ENCODE peak calls at places on chromosomes 11 and 22, in nine cellular contexts. One of them, this sample, is unnamed. For H3K4me1, the result is how much of the 10 kb centered on the place peaks cover.

GRCh38 chr11:62122076-62122475 is 1.7 kb upstream of the INCENP start:
- DNase-seq in stomach: no peak
- DNase-seq in sigmoid colon: no peak
- DNase-seq in IMR-90: no peak
- DNase-seq in right lobe of liver: no peak
- DNase-seq in Peyer's patch: no peak
- DNase-seq in esophagus squamous epithelium: no peak
- DNase-seq in uterus: no peak
- DNase-seq in tibial nerve: no peak
- DNase-seq in this sample: no peak

GRCh38 chr11:116510166-116510565 is 262.6 kb downstream of the BUD13 start:
- DNase-seq in stomach: no peak
- DNase-seq in sigmoid colon: no peak
- DNase-seq in IMR-90: no peak
- DNase-seq in right lobe of liver: no peak
- DNase-seq in Peyer's patch: no peak
- DNase-seq in esophagus squamous epithelium: no peak
- DNase-seq in uterus: no peak
- DNase-seq in tibial nerve: no peak
- DNase-seq in this sample: no peak

GRCh38 chr11:12120031-12121008 is 9.9 kb downstream of the MICAL2 start:
- DNase-seq in stomach: no peak
- DNase-seq in sigmoid colon: no peak
- DNase-seq in IMR-90: peak
- DNase-seq in right lobe of liver: no peak
- DNase-seq in Peyer's patch: no peak
- DNase-seq in esophagus squamous epithelium: no peak
- DNase-seq in uterus: no peak
- DNase-seq in tibial nerve: no peak
- DNase-seq in this sample: no peak

GRCh38 chr22:43845981-43846380 is 16.3 kb downstream of the SULT4A1 start:
- DNase-seq in stomach: no peak
- DNase-seq in sigmoid colon: no peak
- DNase-seq in IMR-90: no peak
- DNase-seq in right lobe of liver: peak
- DNase-seq in Peyer's patch: peak
- DNase-seq in esophagus squamous epithelium: no peak
- DNase-seq in uterus: no peak
- DNase-seq in tibial nerve: no peak
- DNase-seq in this sample: no peak

GRCh38 chr11:28743101-28743550 is 634.9 kb downstream of the METTL15 start:
- DNase-seq in stomach: no peak
- DNase-seq in sigmoid colon: no peak
- DNase-seq in IMR-90: peak
- DNase-seq in right lobe of liver: no peak
- DNase-seq in Peyer's patch: no peak
- DNase-seq in esophagus squamous epithelium: no peak
- DNase-seq in uterus: no peak
- DNase-seq in tibial nerve: no peak
- DNase-seq in this sample: no peak

GRCh38 chr11:90500922-90501568 is 278.2 kb upstream of the CHORDC1 start:
- DNase-seq in stomach: no peak
- DNase-seq in sigmoid colon: no peak
- DNase-seq in IMR-90: no peak
- DNase-seq in right lobe of liver: no peak
- DNase-seq in Peyer's patch: no peak
- DNase-seq in esophagus squamous epithelium: no peak
- DNase-seq in uterus: no peak
- DNase-seq in tibial nerve: no peak
- DNase-seq in this sample: no peak

GRCh38 chr22:42959472-42960145 is 55.3 kb downstream of the PACSIN2 start:
- DNase-seq in stomach: peak
- DNase-seq in sigmoid colon: peak
- DNase-seq in IMR-90: peak
- DNase-seq in right lobe of liver: peak
- DNase-seq in Peyer's patch: no peak
- DNase-seq in esophagus squamous epithelium: no peak
- DNase-seq in uterus: no peak
- DNase-seq in tibial nerve: peak
- DNase-seq in this sample: peak

GRCh38 chr11:82462588-82462987 is 271.1 kb downstream of the FAM181B start:
- DNase-seq in stomach: no peak
- DNase-seq in sigmoid colon: no peak
- DNase-seq in IMR-90: no peak
- DNase-seq in right lobe of liver: no peak
- DNase-seq in Peyer's patch: no peak
- DNase-seq in esophagus squamous epithelium: no peak
- DNase-seq in uterus: no peak
- DNase-seq in tibial nerve: no peak
- DNase-seq in this sample: no peak

GRCh38 chr22:33510429-33510904 is 409.8 kb downstream of the LARGE1 start:
- DNase-seq in stomach: no peak
- DNase-seq in sigmoid colon: no peak
- DNase-seq in IMR-90: no peak
- DNase-seq in right lobe of liver: no peak
- DNase-seq in Peyer's patch: no peak
- DNase-seq in esophagus squamous epithelium: no peak
- DNase-seq in uterus: no peak
- DNase-seq in tibial nerve: no peak
- DNase-seq in this sample: no peak

GRCh38 chr11:16195659-16196058 is 160.7 kb downstream of the SOX6 start:
- DNase-seq in stomach: no peak
- DNase-seq in sigmoid colon: no peak
- DNase-seq in IMR-90: peak
- DNase-seq in right lobe of liver: no peak
- DNase-seq in Peyer's patch: no peak
- DNase-seq in esophagus squamous epithelium: no peak
- DNase-seq in uterus: no peak
- DNase-seq in tibial nerve: no peak
- DNase-seq in this sample: no peak

GRCh38 chr11:119729581-119730346 is 764 bp upstream of the NECTIN1 start:
- DNase-seq in stomach: peak
- DNase-seq in sigmoid colon: peak
- DNase-seq in IMR-90: peak
- DNase-seq in right lobe of liver: peak
- DNase-seq in Peyer's patch: peak
- DNase-seq in esophagus squamous epithelium: no peak
- DNase-seq in uterus: peak
- DNase-seq in tibial nerve: peak
- DNase-seq in this sample: peak
- TF ChIP-seq POLR2A in stomach: no peak
- TF ChIP-seq POLR2A in sigmoid colon: no peak
- TF ChIP-seq POLR2A in IMR-90: no peak
- TF ChIP-seq POLR2A in right lobe of liver: peak
- TF ChIP-seq POLR2A in Peyer's patch: no peak
- TF ChIP-seq POLR2A in esophagus squamous epithelium: no peak
- TF ChIP-seq POLR2A in uterus: no peak
- TF ChIP-seq POLR2A in tibial nerve: no peak
- TF ChIP-seq POLR2A in this sample: peak

GRCh38 chr11:72229336-72229924 is 4.9 kb downstream of the INPPL1 start:
- DNase-seq in stomach: peak
- DNase-seq in sigmoid colon: no peak
- DNase-seq in IMR-90: no peak
- DNase-seq in right lobe of liver: no peak
- DNase-seq in Peyer's patch: no peak
- DNase-seq in esophagus squamous epithelium: no peak
- DNase-seq in uterus: peak
- DNase-seq in tibial nerve: no peak
- DNase-seq in this sample: no peak

GRCh38 chr11:72228844-72229231 is 4.3 kb downstream of the INPPL1 start:
- DNase-seq in stomach: peak
- DNase-seq in sigmoid colon: no peak
- DNase-seq in IMR-90: no peak
- DNase-seq in right lobe of liver: no peak
- DNase-seq in Peyer's patch: no peak
- DNase-seq in esophagus squamous epithelium: no peak
- DNase-seq in uterus: no peak
- DNase-seq in tibial nerve: no peak
- DNase-seq in this sample: no peak

GRCh38 chr11:72227316-72228228 is 3.0 kb downstream of the INPPL1 start:
- DNase-seq in stomach: peak
- DNase-seq in sigmoid colon: peak
- DNase-seq in IMR-90: peak
- DNase-seq in right lobe of liver: no peak
- DNase-seq in Peyer's patch: no peak
- DNase-seq in esophagus squamous epithelium: no peak
- DNase-seq in uterus: peak
- DNase-seq in tibial nerve: no peak
- DNase-seq in this sample: peak

GRCh38 chr11:72226701-72227100 is 2.1 kb downstream of the INPPL1 start:
- DNase-seq in stomach: peak
- DNase-seq in sigmoid colon: no peak
- DNase-seq in IMR-90: no peak
- DNase-seq in right lobe of liver: no peak
- DNase-seq in Peyer's patch: no peak
- DNase-seq in esophagus squamous epithelium: no peak
- DNase-seq in uterus: no peak
- DNase-seq in tibial nerve: no peak
- DNase-seq in this sample: no peak

DNA sequence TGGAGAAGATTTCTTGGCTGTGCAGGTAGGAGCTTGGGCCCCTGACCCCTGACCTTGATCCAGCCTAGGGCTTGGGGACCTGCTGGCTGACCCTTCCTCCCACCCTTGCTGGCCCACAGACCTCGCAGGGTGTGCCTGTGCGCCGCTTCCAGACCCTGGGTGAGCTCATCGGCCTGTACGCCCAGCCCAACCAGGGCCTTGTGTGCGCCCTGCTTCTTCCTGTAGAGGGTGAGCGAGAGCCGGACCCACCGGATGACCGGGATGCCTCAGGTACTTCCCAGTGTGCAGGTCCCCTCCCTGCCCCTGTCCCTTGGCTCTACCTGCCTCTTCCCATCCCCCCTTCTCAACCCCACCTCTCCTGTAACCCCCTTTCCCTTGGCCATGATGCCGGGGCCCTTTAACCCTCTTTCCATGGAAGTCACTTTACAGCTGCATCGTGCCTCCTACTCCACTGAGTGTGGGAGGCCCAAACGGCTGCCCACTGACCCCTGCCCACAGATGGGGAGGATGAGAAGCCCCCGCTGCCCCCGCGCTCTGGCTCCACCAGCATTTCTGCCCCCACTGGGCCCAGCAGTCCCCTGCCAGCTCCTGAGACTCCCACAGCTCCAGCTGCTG is 3.8 kb downstream of the INPPL1 start:
- DNase-seq in stomach: peak
- DNase-seq in sigmoid colon: no peak
- DNase-seq in IMR-90: no peak
- DNase-seq in right lobe of liver: no peak
- DNase-seq in Peyer's patch: no peak
- DNase-seq in esophagus squamous epithelium: no peak
- DNase-seq in uterus: peak
- DNase-seq in tibial nerve: no peak
- DNase-seq in this sample: peak
- TF ChIP-seq CTCF in stomach: no peak
- TF ChIP-seq CTCF in sigmoid colon: no peak
- TF ChIP-seq CTCF in IMR-90: no peak
- TF ChIP-seq CTCF in right lobe of liver: no peak
- TF ChIP-seq CTCF in Peyer's patch: no peak
- TF ChIP-seq CTCF in esophagus squamous epithelium: no peak
- TF ChIP-seq CTCF in uterus: no peak
- TF ChIP-seq CTCF in tibial nerve: no peak
- TF ChIP-seq CTCF in this sample: no peak

GRCh38 chr11:8809605-8810272 is 101.2 kb upstream of the AKIP1 start:
- DNase-seq in stomach: no peak
- DNase-seq in sigmoid colon: no peak
- DNase-seq in IMR-90: no peak
- DNase-seq in right lobe of liver: no peak
- DNase-seq in Peyer's patch: no peak
- DNase-seq in esophagus squamous epithelium: no peak
- DNase-seq in uterus: no peak
- DNase-seq in tibial nerve: no peak
- DNase-seq in this sample: no peak

GRCh38 chr11:8810331-8811301 is 100.4 kb upstream of the AKIP1 start:
- DNase-seq in stomach: peak
- DNase-seq in sigmoid colon: peak
- DNase-seq in IMR-90: peak
- DNase-seq in right lobe of liver: peak
- DNase-seq in Peyer's patch: peak
- DNase-seq in esophagus squamous epithelium: no peak
- DNase-seq in uterus: peak
- DNase-seq in tibial nerve: peak
- DNase-seq in this sample: peak

GRCh38 chr11:8808226-8808585 is 102.8 kb upstream of the AKIP1 start:
- DNase-seq in stomach: no peak
- DNase-seq in sigmoid colon: no peak
- DNase-seq in IMR-90: no peak
- DNase-seq in right lobe of liver: no peak
- DNase-seq in Peyer's patch: no peak
- DNase-seq in esophagus squamous epithelium: no peak
- DNase-seq in uterus: no peak
- DNase-seq in tibial nerve: no peak
- DNase-seq in this sample: no peak

GRCh38 chr11:8807544-8808225 is 103.3 kb upstream of the AKIP1 start:
- DNase-seq in stomach: peak
- DNase-seq in sigmoid colon: peak
- DNase-seq in IMR-90: peak
- DNase-seq in right lobe of liver: no peak
- DNase-seq in Peyer's patch: no peak
- DNase-seq in esophagus squamous epithelium: no peak
- DNase-seq in uterus: peak
- DNase-seq in tibial nerve: peak
- DNase-seq in this sample: peak

GRCh38 chr11:8809185-8809584 is 101.8 kb upstream of the AKIP1 start:
- DNase-seq in stomach: no peak
- DNase-seq in sigmoid colon: no peak
- DNase-seq in IMR-90: no peak
- DNase-seq in right lobe of liver: no peak
- DNase-seq in Peyer's patch: no peak
- DNase-seq in esophagus squamous epithelium: no peak
- DNase-seq in uterus: no peak
- DNase-seq in tibial nerve: no peak
- DNase-seq in this sample: no peak
- H3K4me1 ChIP-seq in stomach: half or more
- H3K4me1 ChIP-seq in sigmoid colon: under half
- H3K4me1 ChIP-seq in IMR-90: under half
- H3K4me1 ChIP-seq in right lobe of liver: under half
- H3K4me1 ChIP-seq in Peyer's patch: half or more
- H3K4me1 ChIP-seq in esophagus squamous epithelium: under half
- H3K4me1 ChIP-seq in uterus: under half
- H3K4me1 ChIP-seq in tibial nerve: half or more
- H3K4me1 ChIP-seq in this sample: half or more

DNA sequence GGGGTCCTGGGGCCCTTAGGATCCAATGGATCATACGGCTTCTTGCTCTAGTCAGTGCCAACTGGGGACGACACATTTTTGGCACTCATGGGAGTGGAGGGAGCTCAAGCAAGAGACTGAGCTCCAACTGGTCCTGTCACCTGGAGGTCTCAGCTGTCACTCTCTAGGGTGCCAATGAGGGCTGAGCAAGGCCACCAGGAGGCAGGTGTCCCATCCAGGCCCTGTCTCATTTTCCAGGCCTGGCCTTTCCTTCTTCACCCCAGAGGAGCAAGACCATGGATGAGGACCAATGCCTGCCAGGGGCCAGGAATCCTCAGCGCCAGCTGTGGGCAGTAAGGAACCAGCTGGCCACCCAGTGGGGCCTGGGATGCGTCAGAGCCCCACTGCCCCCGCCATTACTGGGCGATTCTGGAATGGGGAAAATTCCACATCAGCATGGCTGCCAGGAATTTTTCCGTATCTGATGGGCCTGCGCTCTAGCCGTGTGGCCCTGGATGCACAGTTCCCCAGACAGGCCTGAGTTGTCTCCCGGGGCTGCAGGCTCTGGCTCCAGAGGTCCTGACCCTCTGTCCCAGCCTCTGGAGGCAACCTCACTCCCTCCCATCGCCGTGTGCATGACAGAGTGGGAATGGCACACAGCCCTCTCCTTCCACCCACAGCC is 676 bp upstream of the GAL3ST1 start:
- DNase-seq in stomach: peak
- DNase-seq in sigmoid colon: no peak
- DNase-seq in IMR-90: peak
- DNase-seq in right lobe of liver: no peak
- DNase-seq in Peyer's patch: peak
- DNase-seq in esophagus squamous epithelium: no peak
- DNase-seq in uterus: peak
- DNase-seq in tibial nerve: peak
- DNase-seq in this sample: peak
- TF ChIP-seq POLR2A in stomach: no peak
- TF ChIP-seq POLR2A in sigmoid colon: no peak
- TF ChIP-seq POLR2A in IMR-90: no peak
- TF ChIP-seq POLR2A in right lobe of liver: no peak
- TF ChIP-seq POLR2A in Peyer's patch: no peak
- TF ChIP-seq POLR2A in esophagus squamous epithelium: no peak
- TF ChIP-seq POLR2A in uterus: no peak
- TF ChIP-seq POLR2A in tibial nerve: no peak
- TF ChIP-seq POLR2A in this sample: no peak